ENCODE peak calls at places on chromosomes 6 and 20, in nine cellular contexts. V, U, Y, P, H, C, Q, S and Z are unnamed samples.

GRCh38 chr6:37038297-37039198 is 33.1 kb downstream of the FGD2 start:
- DNase-seq in Q (peak), C (no peak), Y (no peak), V (peak), P (peak), S (peak), U (no peak), H (peak), Z (peak)

GRCh38 chr6:148981515-148981914 is 234.7 kb downstream of the UST start:
- DNase-seq in Y (no peak), H (no peak), U (no peak), P (no peak), Q (no peak), V (no peak), S (no peak), C (no peak), Z (no peak)

GRCh38 chr6:168822376-168822775 is 381.4 kb downstream of the SMOC2 start:
- DNase-seq in V (no peak), S (no peak), Q (no peak), U (no peak), C (no peak), P (no peak), Y (no peak), H (no peak), Z (no peak)

GRCh38 chr6:134544737-134545136 is 226.8 kb upstream of the SGK1 start:
- DNase-seq in C (no peak), H (no peak), Q (no peak), U (no peak), S (no peak), Y (no peak), P (no peak), V (no peak), Z (no peak)

GRCh38 chr6:43091020-43091419 is 14.9 kb downstream of the PTK7 start:
- DNase-seq in H (no peak), U (no peak), S (no peak), Y (no peak), P (no peak), Q (no peak), C (no peak), V (no peak), Z (no peak)

GRCh38 chr20:63706852-63707557 is 771 bp downstream of the ARFRP1 start:
- DNase-seq in Y (peak), P (peak), S (no peak), C (peak), Q (peak), U (no peak), H (peak), V (peak), Z (peak)

GRCh38 chr6:73614802-73615201 is 39.0 kb downstream of the SLC17A5 start:
- DNase-seq in Y (no peak), C (no peak), H (no peak), V (no peak), U (no peak), Q (no peak), S (no peak), P (no peak), Z (no peak)

GRCh38 chr20:57262244-57263126 is 4.0 kb downstream of the BMP7 start:
- DNase-seq in H (no peak), U (no peak), V (no peak), S (no peak), Y (no peak), Q (no peak), C (no peak), P (no peak), Z (no peak)

GRCh38 chr20:709421-709820 is 33.8 kb upstream of the SCRT2 start:
- DNase-seq in U (no peak), S (no peak), C (no peak), H (peak), P (no peak), V (no peak), Q (peak), Y (no peak), Z (no peak)

GRCh38 chr6:48101277-48101676 is 9.7 kb downstream of the PTCHD4 start:
- DNase-seq in C (no peak), Y (no peak), Q (no peak), H (no peak), P (no peak), U (no peak), S (no peak), V (no peak), Z (no peak)

GRCh38 chr6:22826961-22827360 is 257.6 kb downstream of the HDGFL1 start:
- DNase-seq in Y (no peak), H (no peak), S (no peak), C (no peak), P (no peak), U (no peak), Q (no peak), V (no peak), Z (no peak)

GRCh38 chr20:1324598-1325172 is 4.3 kb downstream of the SDCBP2 start:
- DNase-seq in H (peak), V (no peak), Q (no peak), P (peak), Y (no peak), S (no peak), U (peak), C (no peak), Z (no peak)

GRCh38 chr6:170107606-170108222 is 183.2 kb downstream of the DLL1 start:
- DNase-seq in S (no peak), C (no peak), U (no peak), V (no peak), Y (no peak), P (peak), Q (no peak), H (no peak), Z (no peak)

GRCh38 chr6:63839485-63839884 is 203.9 kb downstream of the PHF3 start:
- DNase-seq in P (no peak), H (no peak), Q (no peak), S (no peak), U (no peak), Y (no peak), C (no peak), V (no peak), Z (no peak)

GRCh38 chr6:87944541-87944954 is 103.1 kb upstream of the SPACA1 start:
- DNase-seq in Q (no peak), C (peak), V (peak), U (peak), Y (peak), P (no peak), H (peak), S (peak), Z (peak)

GRCh38 chr6:82381278-82381677 is 17.7 kb downstream of the TPBG start:
- DNase-seq in H (no peak), V (no peak), Q (no peak), C (no peak), U (no peak), S (no peak), P (no peak), Y (no peak), Z (no peak)

GRCh38 chr6:153038378-153038777 is 35.9 kb upstream of the MTRF1L start:
- DNase-seq in H (no peak), V (no peak), Y (no peak), S (no peak), U (no peak), Q (no peak), C (no peak), P (no peak), Z (no peak)

GRCh38 chr6:133099573-133099972 is 141.6 kb upstream of the EYA4 start:
- DNase-seq in U (no peak), V (no peak), P (no peak), S (no peak), C (no peak), H (no peak), Y (peak), Q (no peak), Z (no peak)

GRCh38 chr6:27040244-27041042 is 207.1 kb upstream of the PRSS16 start:
- DNase-seq in V (no peak), U (no peak), C (no peak), S (no peak), Y (peak), H (no peak), Q (no peak), P (no peak), Z (no peak)

GRCh38 chr6:79031821-79032590 is 46.0 kb downstream of the PHIP start:
- DNase-seq in H (no peak), U (no peak), Y (no peak), Q (no peak), P (no peak), S (no peak), V (no peak), C (no peak), Z (no peak)

GRCh38 chr20:5608448-5609161 is 141.6 kb upstream of the SHLD1 start:
- DNase-seq in Q (no peak), C (no peak), Y (no peak), S (no peak), V (no peak), P (no peak), U (no peak), H (no peak), Z (no peak)

GRCh38 chr20:6235510-6235909 is 112.7 kb upstream of the FERMT1 start:
- DNase-seq in U (no peak), Q (no peak), C (no peak), Y (no peak), V (no peak), H (no peak), S (no peak), P (no peak), Z (no peak)

GRCh38 chr6:36127462-36128016 is 2.8 kb upstream of the MAPK13 start:
- DNase-seq in V (no peak), Q (peak), U (peak), Y (peak), H (peak), C (no peak), S (no peak), P (no peak), Z (no peak)

GRCh38 chr6:163759542-163759941 is 345.0 kb downstream of the QKI start:
- DNase-seq in Q (no peak), V (no peak), U (no peak), S (no peak), P (no peak), H (no peak), Y (no peak), C (no peak), Z (no peak)

GRCh38 chr6:39924283-39924682 is 10.0 kb downstream of the MOCS1 start:
- DNase-seq in Q (no peak), Y (no peak), P (no peak), H (peak), C (no peak), U (no peak), S (no peak), V (no peak), Z (peak)

GRCh38 chr6:151448623-151449022 is 3.3 kb downstream of the RMND1 start:
- DNase-seq in C (no peak), Q (no peak), H (no peak), U (no peak), Y (no peak), P (no peak), V (no peak), S (no peak), Z (no peak)

GRCh38 chr20:62302341-62303048 is at the start of gene ADRM1:
- DNase-seq in Y (peak), V (peak), S (peak), Q (peak), C (peak), P (peak), H (peak), U (peak), Z (peak)
- TF ChIP-seq POLR2A in Y (peak), V (peak), S (peak), Q (peak), C (peak), P (peak), H (peak), U (peak), Z (peak)

GRCh38 chr6:33428891-33429744 is 9.3 kb downstream of the SYNGAP1 start:
- DNase-seq in Y (no peak), H (no peak), V (no peak), P (no peak), Q (no peak), S (no peak), U (no peak), C (no peak), Z (no peak)
- H3K27ac ChIP-seq in Y (no peak), H (peak), V (peak), P (peak), Q (no peak), S (peak), U (no peak), C (peak), Z (peak)

DNA sequence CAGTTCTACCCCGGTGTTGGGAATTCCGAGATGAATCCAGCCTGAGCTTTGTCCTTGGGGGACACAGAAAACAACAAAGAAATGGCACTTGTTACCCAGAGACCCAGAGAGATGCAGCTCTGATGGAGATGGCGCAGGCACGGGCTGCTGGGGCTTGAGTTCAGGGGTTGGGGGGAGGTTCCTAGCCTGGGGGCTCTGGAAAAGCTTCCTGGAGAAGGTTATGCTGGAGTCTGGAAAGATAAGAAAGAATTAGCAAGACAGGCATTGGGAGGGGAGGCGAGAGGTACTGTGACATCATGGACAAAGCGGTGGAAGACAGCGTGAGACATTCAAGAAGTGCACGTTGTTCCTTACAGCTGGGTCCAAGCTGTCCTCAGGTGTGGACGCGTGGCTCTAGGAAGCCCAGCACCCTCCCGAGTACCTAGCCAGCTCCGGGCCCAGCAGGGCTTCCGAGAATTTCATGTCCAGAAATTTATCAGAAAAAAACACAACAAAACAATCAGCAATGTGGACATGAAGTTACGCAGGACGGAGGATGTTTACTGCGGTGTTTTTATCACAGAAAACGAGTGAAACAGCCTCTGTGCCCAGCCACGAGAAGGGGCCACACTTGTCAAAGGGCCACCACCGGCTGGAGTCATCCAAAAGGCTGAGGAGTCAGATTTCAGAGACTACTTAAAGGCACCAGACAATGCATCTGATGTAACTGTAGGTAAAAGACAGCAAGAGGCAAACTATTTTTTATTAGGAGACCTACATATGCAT is 39.5 kb downstream of the C20orf203 start:
- DNase-seq in U (no peak), C (no peak), Q (no peak), V (no peak), P (no peak), H (no peak), Y (no peak), S (no peak), Z (no peak)
- TF ChIP-seq POLR2A in U (no peak), C (no peak), Q (no peak), V (no peak), P (no peak), H (no peak), Y (no peak), S (no peak), Z (no peak)

GRCh38 chr6:71277926-71278594 is 10.6 kb upstream of the OGFRL1 start:
- DNase-seq in U (no peak), C (no peak), P (no peak), H (no peak), Y (no peak), V (no peak), Q (no peak), S (no peak), Z (no peak)

GRCh38 chr6:71284785-71285184 is 3.8 kb upstream of the OGFRL1 start:
- DNase-seq in H (no peak), V (no peak), Y (no peak), P (no peak), C (no peak), S (no peak), U (no peak), Q (no peak), Z (peak)

GRCh38 chr6:71280701-71281100 is 7.9 kb upstream of the OGFRL1 start:
- DNase-seq in H (no peak), Q (no peak), S (no peak), U (no peak), C (no peak), V (no peak), P (no peak), Y (no peak), Z (no peak)

GRCh38 chr6:71279321-71279720 is 9.3 kb upstream of the OGFRL1 start:
- DNase-seq in U (no peak), S (no peak), Y (no peak), H (no peak), P (no peak), C (no peak), Q (no peak), V (no peak), Z (no peak)

GRCh38 chr6:71279740-71280139 is 8.9 kb upstream of the OGFRL1 start:
- DNase-seq in Q (no peak), Y (no peak), P (no peak), U (no peak), H (no peak), V (no peak), C (no peak), S (no peak), Z (no peak)
- H3K27ac ChIP-seq in Q (no peak), Y (no peak), P (no peak), U (no peak), H (no peak), V (no peak), C (no peak), S (no peak), Z (no peak)

DNA sequence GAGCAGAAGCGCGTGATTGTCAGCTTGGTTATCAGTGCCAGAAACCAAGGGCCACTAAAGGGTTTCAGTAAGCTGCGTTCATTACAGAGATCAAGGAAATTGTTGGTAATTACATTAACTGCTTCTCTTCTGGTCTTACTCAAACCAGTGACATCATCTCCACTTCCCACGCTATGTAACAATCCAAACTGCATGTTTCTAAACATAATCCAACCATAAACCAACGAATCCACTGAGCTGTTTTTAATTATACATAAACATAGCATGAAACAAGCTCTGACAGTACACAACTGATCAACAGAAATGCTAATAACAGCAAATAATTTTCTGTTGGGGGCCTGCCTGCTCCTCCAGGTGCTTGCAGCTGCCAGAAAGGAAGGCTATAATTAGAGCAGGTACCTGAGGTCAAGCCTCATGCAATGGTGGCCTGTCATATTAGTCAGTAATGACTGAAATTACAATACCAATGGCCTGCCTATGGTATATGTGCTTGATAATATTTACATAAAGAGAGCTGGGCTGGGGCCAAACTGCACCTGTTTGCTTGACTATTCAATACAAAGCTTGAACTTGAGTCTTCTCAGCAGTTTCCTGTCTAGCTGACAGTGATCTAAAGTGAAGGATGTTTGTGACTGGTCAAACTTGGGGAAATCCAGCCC is 40.1 kb downstream of the ILRUN start:
- DNase-seq in S (no peak), H (peak), C (peak), Y (peak), P (no peak), Q (no peak), U (no peak), V (no peak), Z (peak)
- TF ChIP-seq POLR2A in S (no peak), H (no peak), C (no peak), Y (no peak), P (no peak), Q (no peak), U (no peak), V (no peak), Z (no peak)

GRCh38 chr6:109696355-109696754 is 5.3 kb downstream of the FIG4 start:
- DNase-seq in S (no peak), V (no peak), H (no peak), Y (no peak), P (no peak), C (no peak), Q (no peak), U (no peak), Z (no peak)
- H3K27ac ChIP-seq in S (no peak), V (no peak), H (no peak), Y (no peak), P (no peak), C (no peak), Q (no peak), U (no peak), Z (no peak)

GRCh38 chr6:24963887-24964570 is 28.3 kb upstream of the RIPOR2 start:
- DNase-seq in P (no peak), U (no peak), H (no peak), V (no peak), C (peak), Y (no peak), Q (no peak), S (no peak), Z (no peak)

GRCh38 chr6:24961852-24962251 is 26.1 kb upstream of the RIPOR2 start:
- DNase-seq in C (no peak), U (no peak), S (no peak), V (no peak), Y (no peak), P (no peak), Q (no peak), H (no peak), Z (no peak)

GRCh38 chr6:24959333-24959732 is 23.6 kb upstream of the RIPOR2 start:
- DNase-seq in Q (no peak), H (no peak), U (no peak), P (no peak), S (no peak), V (no peak), C (no peak), Y (no peak), Z (no peak)

DNA sequence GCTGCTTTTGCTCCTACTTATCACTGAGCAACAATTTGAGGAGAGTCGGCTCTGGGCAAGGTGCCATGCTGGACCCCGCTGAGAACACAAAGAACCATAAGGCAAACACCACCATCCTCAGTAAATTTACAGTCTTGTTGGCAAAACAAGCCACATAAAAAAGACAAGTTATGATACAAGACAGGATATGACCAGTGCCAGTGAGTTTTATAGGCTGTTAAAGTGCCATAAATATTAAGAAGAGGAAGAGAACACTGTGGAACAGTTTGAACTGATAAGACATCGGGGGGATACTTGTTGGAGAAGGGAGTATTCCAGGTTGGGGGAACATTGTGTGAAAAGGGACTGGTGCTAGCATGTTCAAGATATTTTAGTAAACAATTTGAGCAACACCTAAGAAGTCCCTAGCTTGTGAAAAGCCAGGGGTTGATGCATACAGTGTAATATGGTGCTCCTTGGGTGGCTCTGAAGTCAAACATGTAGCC is 25.3 kb upstream of the RIPOR2 start:
- DNase-seq in V (peak), P (no peak), U (no peak), S (no peak), Q (no peak), Y (no peak), H (no peak), C (peak), Z (no peak)
- TF ChIP-seq POLR2A in V (no peak), P (no peak), U (no peak), S (no peak), Q (no peak), Y (no peak), H (no peak), C (no peak), Z (no peak)

GRCh38 chr6:3438190-3439167 is 18.4 kb downstream of the SLC22A23 start:
- DNase-seq in Q (no peak), V (no peak), S (no peak), H (no peak), C (peak), U (peak), Y (peak), P (no peak), Z (peak)
- H3K27ac ChIP-seq in Q (no peak), V (no peak), S (no peak), H (no peak), C (peak), U (peak), Y (peak), P (no peak), Z (peak)

DNA sequence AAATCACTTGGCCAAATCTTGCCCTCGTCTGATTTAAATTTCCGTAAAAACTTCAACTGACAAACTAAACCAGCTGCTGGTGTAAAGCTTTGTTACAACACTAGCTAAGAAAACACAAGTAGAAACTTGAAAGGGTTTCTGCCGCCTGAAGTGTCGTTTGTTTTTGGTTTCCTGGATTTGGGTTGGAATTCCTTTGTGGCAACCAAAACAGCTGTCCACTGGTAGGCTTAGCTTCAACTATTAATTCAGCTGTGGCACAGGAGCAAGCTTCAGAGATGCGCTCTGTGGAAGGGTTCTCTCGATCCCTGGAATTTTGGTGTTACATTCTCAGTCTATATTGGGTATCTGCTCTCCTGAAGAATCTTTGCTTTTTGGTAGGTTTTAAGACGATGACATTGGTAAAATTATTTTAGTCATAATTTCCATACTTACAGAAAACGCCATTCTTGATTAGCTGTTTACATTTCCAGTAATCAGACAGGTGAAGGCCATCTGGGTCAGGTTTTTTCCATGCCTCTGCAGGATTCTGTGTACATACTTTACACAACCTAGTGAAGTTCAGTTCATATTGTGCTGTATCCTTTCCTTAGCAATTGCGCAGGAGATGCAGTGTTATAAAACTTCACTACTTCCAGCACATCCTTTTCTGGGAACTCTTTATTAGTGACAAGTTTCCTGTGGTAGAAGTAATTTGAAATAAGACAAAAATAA is 29.9 kb upstream of the SAMD3 start:
- DNase-seq in P (no peak), S (no peak), V (no peak), U (no peak), Y (no peak), C (no peak), H (peak), Q (no peak), Z (no peak)
- TF ChIP-seq POLR2A in P (no peak), S (no peak), V (no peak), U (no peak), Y (no peak), C (no peak), H (no peak), Q (no peak), Z (no peak)